ENCODE peak calls at places on chromosomes 6 and 20, in nine cellular contexts. J is WERI-Rb-1, O is lower lobe of right lung, Y is IMR-90, K is AG04450, T is heart right ventricle, M is uterus, N is upper lobe of right lung, L is body of pancreas. H is an unnamed sample.

GRCh38 chr6:7706269-7706668 is 19.6 kb upstream of the BMP6 start:
- DNase-seq in N (no peak), Y (no peak), M (no peak), O (no peak), J (no peak), L (no peak), T (no peak), K (no peak), H (no peak)

GRCh38 chr20:21586682-21587081 is 72.8 kb upstream of the NKX2-2 start:
- DNase-seq in N (no peak), Y (no peak), T (no peak), O (no peak), L (no peak), K (no peak), M (no peak), J (no peak), H (no peak)

GRCh38 chr20:51377132-51377531 is 165.4 kb downstream of the NFATC2 start:
- DNase-seq in Y (no peak), T (no peak), M (no peak), K (no peak), J (no peak), O (no peak), L (no peak), N (peak; percentile 26), H (no peak)

GRCh38 chr6:49557177-49557576 is 6.7 kb downstream of the C6orf141 start:
- DNase-seq in T (no peak), K (no peak), M (no peak), N (no peak), L (no peak), O (no peak), Y (no peak), J (no peak), H (no peak)

GRCh38 chr6:25130518-25130917 is 148.7 kb upstream of the CARMIL1 start:
- DNase-seq in M (no peak), L (no peak), O (no peak), J (no peak), N (no peak), K (no peak), T (no peak), Y (no peak), H (no peak)

GRCh38 chr6:111183702-111184517 is 96.6 kb downstream of the SLC16A10 start:
- DNase-seq in L (no peak), Y (no peak), K (no peak), O (no peak), T (no peak), M (no peak), J (no peak), N (no peak), H (no peak)

GRCh38 chr6:147035891-147036290 is 168.3 kb upstream of the STXBP5 start:
- DNase-seq in Y (peak; percentile 6), M (no peak), N (no peak), T (no peak), L (no peak), J (no peak), K (no peak), O (no peak), H (no peak)

GRCh38 chr6:139649718-139650117 is 275.3 kb upstream of the CITED2 start:
- DNase-seq in O (no peak), M (no peak), N (no peak), L (no peak), J (no peak), T (no peak), K (no peak), Y (no peak), H (no peak)

GRCh38 chr20:36562724-36563123 is 10.7 kb upstream of the TGIF2 start:
- DNase-seq in Y (no peak), L (no peak), J (no peak), K (no peak), M (no peak), N (no peak), O (no peak), T (no peak), H (no peak)

GRCh38 chr6:3088853-3089445 is 20.7 kb downstream of the RIPK1 start:
- DNase-seq in N (no peak), Y (peak; percentile 11), J (no peak), O (no peak), K (no peak), M (no peak), T (no peak), L (no peak), H (no peak)

DNA sequence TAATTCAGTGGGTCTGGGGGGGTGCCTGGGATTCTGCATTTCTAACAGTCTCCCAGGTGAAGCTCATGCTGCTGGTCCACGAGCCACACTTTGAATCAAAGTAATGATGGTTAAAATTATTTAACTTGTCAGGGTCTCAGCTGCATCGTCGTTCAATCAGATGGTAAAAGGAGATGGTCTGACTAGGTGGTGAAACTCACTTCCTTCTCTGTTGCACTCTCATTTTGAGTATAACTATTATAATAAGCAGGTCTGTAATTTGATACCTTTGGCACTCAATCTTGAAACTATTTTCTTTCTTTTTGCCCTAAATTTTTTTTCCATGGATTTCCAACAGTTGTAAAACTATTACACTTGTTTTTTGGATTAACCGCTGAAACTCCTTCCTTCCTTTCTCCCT is 292.5 kb downstream of the FARS2 start:
- DNase-seq in M (no peak), J (no peak), L (no peak), Y (no peak), K (no peak), O (no peak), N (no peak), T (no peak), H (no peak)
- H3K27ac ChIP-seq in M (no peak overlapping the region), J (no peak overlapping the region), L (no peak overlapping the region), Y (no peak overlapping the region), K (no peak overlapping the region), O (no peak overlapping the region), N (no peak overlapping the region), T (no peak overlapping the region), H (no peak overlapping the region)

DNA sequence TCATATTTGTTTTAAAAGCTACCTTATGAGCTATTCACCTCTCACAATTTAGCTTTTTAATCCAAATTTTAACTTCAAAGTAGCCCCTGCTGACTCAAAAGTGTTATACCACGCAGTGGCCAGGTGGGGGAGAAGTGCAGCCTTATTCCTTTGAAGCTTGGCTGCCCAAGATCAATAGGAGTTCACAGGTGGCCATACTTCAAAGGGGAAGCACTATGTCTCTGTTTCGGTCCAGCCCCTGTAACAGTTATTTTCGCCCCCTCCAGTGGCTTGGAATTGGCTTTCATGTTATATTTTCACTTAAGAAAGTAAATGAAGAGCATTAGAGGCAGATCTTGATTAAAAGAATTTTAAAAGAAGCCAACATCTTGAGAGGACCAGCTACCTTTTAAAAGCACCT is 608.4 kb downstream of the EPHA7 start:
- DNase-seq in L (peak; percentile 41), J (peak; percentile 56), N (no peak), K (peak; percentile 1), Y (peak; percentile 27), O (no peak), T (no peak), M (no peak), H (no peak)
- TF ChIP-seq CTCF in L (peak; percentile 40), J (peak; percentile 66), N (peak; percentile 52), K (peak; percentile 64), Y (peak; percentile 42), O (peak; percentile 49), T (peak; percentile 49), M (no peak), H (no peak)

GRCh38 chr6:82015043-82015442 is 232.5 kb downstream of the IBTK start:
- DNase-seq in O (no peak), Y (no peak), J (no peak), T (no peak), K (no peak), N (no peak), L (no peak), M (no peak), H (no peak)

GRCh38 chr6:82017316-82017715 is 230.2 kb downstream of the IBTK start:
- DNase-seq in Y (peak; percentile 75), K (no peak), L (no peak), N (no peak), M (peak; percentile 71), O (no peak), J (peak; percentile 49), T (peak; percentile 37), H (peak; percentile 59)

GRCh38 chr6:82017773-82018172 is 229.8 kb downstream of the IBTK start:
- DNase-seq in T (no peak), L (no peak), M (no peak), Y (no peak), O (no peak), J (no peak), K (no peak), N (no peak), H (no peak)

GRCh38 chr6:82015526-82015925 is 232.0 kb downstream of the IBTK start:
- DNase-seq in N (no peak), T (no peak), J (no peak), Y (no peak), K (no peak), M (no peak), O (no peak), L (no peak), H (no peak)

DNA sequence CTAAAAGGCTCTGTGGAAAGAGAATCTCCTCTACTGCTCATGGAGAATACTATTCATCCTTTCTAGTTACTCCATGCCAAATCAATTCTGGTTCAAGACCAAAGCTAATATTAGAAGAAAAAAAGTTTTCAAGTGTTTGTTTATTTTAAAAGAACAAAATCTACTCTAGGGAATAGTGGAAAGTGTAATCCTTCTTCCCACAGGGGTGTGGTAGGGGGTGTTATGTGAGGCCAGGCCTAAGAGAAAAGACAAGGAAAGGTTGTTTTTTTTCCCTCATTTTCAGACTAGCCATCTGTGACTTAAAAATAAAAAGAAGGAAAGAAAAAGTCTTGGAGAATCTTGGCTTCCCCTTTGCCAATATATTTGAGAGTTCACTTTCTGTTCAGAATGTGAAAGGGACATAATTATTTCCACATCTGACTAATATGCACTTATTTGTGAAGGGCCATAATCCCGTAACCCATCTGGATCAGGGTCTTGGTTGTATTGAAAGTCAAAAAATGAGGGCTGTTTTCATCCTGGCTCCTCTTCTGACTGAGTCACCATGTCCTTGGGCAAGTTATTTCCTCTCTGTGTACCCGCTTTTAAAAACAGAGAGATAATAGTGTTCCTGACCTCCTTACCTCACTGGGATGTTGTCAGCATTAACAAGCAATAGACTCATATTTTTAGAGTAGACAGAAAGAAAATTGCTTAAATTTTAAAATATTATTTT is 233.8 kb downstream of the IBTK start:
- DNase-seq in J (no peak), K (no peak), N (no peak), O (no peak), Y (peak; percentile 48), L (no peak), M (peak; percentile 38), T (peak; percentile 20), H (no peak)
- H3K27ac ChIP-seq in J (no peak overlapping the region), K (no peak overlapping the region), N (no peak overlapping the region), O (peak overlapping the region; percentile 60), Y (no peak overlapping the region), L (peak overlapping the region; percentile 27), M (peak overlapping the region; percentile 66), T (peak overlapping the region; percentile 61), H (peak overlapping the region; percentile 50)

DNA sequence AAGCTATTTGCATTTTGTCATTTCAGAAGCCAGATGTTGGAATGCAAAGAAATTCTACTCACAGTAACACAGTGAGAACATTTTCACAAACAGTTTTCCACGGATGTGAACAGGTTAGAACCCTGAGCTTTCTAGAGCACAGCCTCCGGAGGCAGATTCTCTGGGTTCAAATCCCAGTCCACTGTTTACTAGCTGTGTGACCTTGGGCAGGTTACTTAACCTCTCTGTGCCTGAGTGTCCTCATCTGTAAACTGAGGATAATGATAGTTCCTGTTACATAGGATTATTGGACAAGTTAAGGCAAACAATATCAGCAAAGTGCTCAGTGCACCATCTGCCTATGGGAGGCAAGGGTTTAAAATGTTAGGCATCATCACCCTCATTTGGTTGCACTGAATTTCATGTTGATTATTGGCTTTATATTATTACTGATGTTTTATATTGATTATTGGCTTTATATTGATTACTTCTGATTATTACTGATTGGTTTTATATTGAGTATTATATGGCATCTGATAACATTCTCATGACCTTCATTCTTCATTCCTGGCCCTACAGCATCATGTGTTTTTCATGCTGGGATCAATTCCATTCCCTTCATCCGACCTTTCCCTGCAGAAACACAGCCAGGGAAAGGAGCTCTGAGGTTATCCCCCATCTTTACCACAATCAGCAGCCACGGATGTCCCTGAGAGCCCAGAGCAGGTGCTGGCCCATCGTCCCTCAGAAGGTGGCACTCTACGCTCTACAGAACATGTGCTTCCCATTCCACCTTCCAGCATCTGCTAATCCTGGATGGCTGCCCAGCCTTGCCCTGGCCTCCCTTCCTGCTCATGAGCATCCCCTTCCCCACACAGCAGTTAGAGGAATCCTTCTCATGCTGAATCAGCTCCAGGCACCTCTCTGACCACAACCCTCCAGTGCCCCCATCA is 283.1 kb downstream of the PREX1 start:
- DNase-seq in K (no peak), J (peak; percentile 69), O (no peak), N (no peak), M (no peak), Y (no peak), L (no peak), T (no peak), H (no peak)
- TF ChIP-seq CTCF in K (no peak), J (peak; percentile 82), O (no peak), N (no peak), M (no peak), Y (no peak), L (no peak), T (no peak), H (no peak)

H was measured in psoas muscle.